ENCODE peak calls at places on chromosomes 3 and 15, in seven cellular contexts. J is sigmoid colon, K is tibial artery, N is brain microvascular endothelial cell, B is transverse colon, O is WERI-Rb-1, P is A549. T is an unnamed sample.

GRCh38 chr15:86690566-86690965 is 610.9 kb downstream of the AGBL1 start:
- DNase-seq in J (no peak), K (no peak), N (no peak), B (no peak), O (no peak), P (no peak), T (no peak)

GRCh38 chr15:68055224-68055705 is 1.1 kb downstream of the PIAS1 start:
- DNase-seq in J (no peak), K (peak), N (peak), B (peak), O (peak), P (peak), T (no peak)

GRCh38 chr15:100114526-100114925 is 227.2 kb downstream of the ADAMTS17 start:
- DNase-seq in J (no peak), K (peak), N (peak), B (no peak), O (no peak), P (no peak), T (no peak)

GRCh38 chr15:52551762-52552161 is 17.1 kb downstream of the ARPP19 start:
- DNase-seq in J (no peak), K (no peak), N (no peak), B (peak), O (no peak), P (no peak), T (no peak)

GRCh38 chr15:59199775-59200465 is 6.7 kb upstream of the LDHAL6B start:
- DNase-seq in J (no peak), K (peak), N (peak), B (no peak), O (no peak), P (peak), T (no peak)

GRCh38 chr3:134656211-134656800 is 5.5 kb upstream of the KY start:
- DNase-seq in J (no peak), K (no peak), N (no peak), B (no peak), O (no peak), P (no peak), T (no peak)

GRCh38 chr3:119240101-119240581 is 537 bp downstream of the B4GALT4 start:
- DNase-seq in J (peak), K (peak), N (no peak), B (peak), O (no peak), P (peak), T (peak)

GRCh38 chr15:29747837-29748417 is 74.3 kb downstream of the TJP1 start:
- DNase-seq in J (no peak), K (no peak), N (no peak), B (no peak), O (no peak), P (peak), T (no peak)

GRCh38 chr3:58464875-58465274 is 27.0 kb upstream of the KCTD6 start:
- DNase-seq in J (no peak), K (no peak), N (no peak), B (no peak), O (no peak), P (no peak), T (no peak)

GRCh38 chr3:57026918-57027317 is 33.5 kb upstream of the SPATA12 start:
- DNase-seq in J (no peak), K (no peak), N (peak), B (no peak), O (no peak), P (peak), T (no peak)

GRCh38 chr3:157199841-157200240 is 39.9 kb upstream of the CCNL1 start:
- DNase-seq in J (no peak), K (no peak), N (no peak), B (no peak), O (no peak), P (no peak), T (no peak)

GRCh38 chr3:32380097-32380496 is 11.6 kb upstream of the CMTM7 start:
- DNase-seq in J (no peak), K (no peak), N (no peak), B (no peak), O (no peak), P (no peak), T (no peak)

GRCh38 chr15:29040367-29040745 is 154.6 kb downstream of the APBA2 start:
- DNase-seq in J (no peak), K (no peak), N (peak), B (no peak), O (peak), P (no peak), T (no peak)

GRCh38 chr3:54830658-54831057 is 97.2 kb downstream of the LRTM1 start:
- DNase-seq in J (no peak), K (no peak), N (peak), B (no peak), O (peak), P (peak), T (no peak)

GRCh38 chr3:138173769-138174420 is 826 bp downstream of the DBR1 start:
- DNase-seq in J (no peak), K (no peak), N (no peak), B (no peak), O (no peak), P (no peak), T (no peak)

GRCh38 chr15:25207369-25207768 is 231.5 kb downstream of the UBE3A start:
- DNase-seq in J (no peak), K (no peak), N (no peak), B (no peak), O (no peak), P (no peak), T (no peak)

GRCh38 chr3:30752961-30753360 is 141.5 kb downstream of the GADL1 start:
- DNase-seq in J (no peak), K (peak), N (peak), B (peak), O (no peak), P (peak), T (no peak)

GRCh38 chr15:40755821-40756220 is 767 bp upstream of the RMDN3 start:
- DNase-seq in J (no peak), K (no peak), N (no peak), B (no peak), O (no peak), P (no peak), T (no peak)

GRCh38 chr15:83842281-83842680 is 188.4 kb downstream of the ADAMTSL3 start:
- DNase-seq in J (no peak), K (no peak), N (no peak), B (no peak), O (no peak), P (no peak), T (no peak)

GRCh38 chr15:63104727-63105126 is 16.9 kb upstream of the LACTB start:
- DNase-seq in J (no peak), K (no peak), N (no peak), B (no peak), O (no peak), P (no peak), T (no peak)

DNA sequence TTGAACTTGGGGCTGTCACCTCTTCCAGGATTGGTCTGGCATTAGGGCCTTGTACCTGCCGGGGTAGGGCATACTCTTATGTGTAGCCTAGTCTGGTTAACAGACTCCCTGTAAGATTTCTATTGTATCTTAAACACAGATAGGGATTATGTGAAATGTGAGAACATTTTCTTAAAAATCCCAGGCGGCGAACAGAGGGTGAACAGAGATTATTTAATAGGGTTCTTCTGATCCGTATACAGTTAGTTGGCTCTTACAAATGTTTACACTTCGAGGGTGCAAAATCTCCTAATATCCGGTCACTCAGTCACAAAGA is 791 bp downstream of the PLCL2 start:
- DNase-seq in J (no peak), K (no peak), N (no peak), B (no peak), O (no peak), P (no peak), T (no peak)
- H3K27ac ChIP-seq in J (peak), K (peak), N (no peak), B (peak), O (peak), P (peak), T (peak)

GRCh38 chr15:98801234-98801561 is 152.9 kb downstream of the IGF1R start:
- DNase-seq in J (no peak), K (no peak), N (no peak), B (no peak), O (no peak), P (no peak), T (no peak)
- H3K27ac ChIP-seq in J (peak), K (no peak), N (no peak), B (peak), O (peak), P (peak), T (peak)

GRCh38 chr3:159896543-159896942 is 92.1 kb upstream of the IL12A start:
- DNase-seq in J (no peak), K (no peak), N (no peak), B (no peak), O (no peak), P (no peak), T (no peak)
- H3K27ac ChIP-seq in J (peak), K (no peak), N (no peak), B (no peak), O (no peak), P (no peak), T (peak)

DNA sequence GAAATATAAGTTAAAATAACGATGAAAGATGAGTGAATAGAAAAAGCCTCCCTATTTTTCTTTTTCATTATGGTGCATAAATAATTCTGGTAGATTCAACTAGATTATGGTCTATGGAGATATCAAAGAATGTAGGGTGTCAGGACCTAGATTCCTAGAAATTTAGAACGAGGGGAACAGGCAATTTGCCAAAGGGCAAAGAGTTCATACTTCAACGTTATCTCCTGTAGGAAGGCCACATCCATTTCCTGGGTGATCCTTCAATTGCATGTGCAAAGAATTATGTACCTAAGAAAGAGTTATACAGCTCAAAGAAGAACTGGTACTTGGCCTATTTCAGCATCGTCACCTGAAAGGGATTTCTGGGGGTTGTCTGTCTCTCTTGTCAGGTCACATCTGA is 351.8 kb downstream of the FOXP1 start:
- DNase-seq in J (no peak), K (no peak), N (no peak), B (no peak), O (no peak), P (no peak), T (no peak)
- H3K27ac ChIP-seq in J (no peak), K (no peak), N (no peak), B (no peak), O (no peak), P (no peak), T (no peak)

DNA sequence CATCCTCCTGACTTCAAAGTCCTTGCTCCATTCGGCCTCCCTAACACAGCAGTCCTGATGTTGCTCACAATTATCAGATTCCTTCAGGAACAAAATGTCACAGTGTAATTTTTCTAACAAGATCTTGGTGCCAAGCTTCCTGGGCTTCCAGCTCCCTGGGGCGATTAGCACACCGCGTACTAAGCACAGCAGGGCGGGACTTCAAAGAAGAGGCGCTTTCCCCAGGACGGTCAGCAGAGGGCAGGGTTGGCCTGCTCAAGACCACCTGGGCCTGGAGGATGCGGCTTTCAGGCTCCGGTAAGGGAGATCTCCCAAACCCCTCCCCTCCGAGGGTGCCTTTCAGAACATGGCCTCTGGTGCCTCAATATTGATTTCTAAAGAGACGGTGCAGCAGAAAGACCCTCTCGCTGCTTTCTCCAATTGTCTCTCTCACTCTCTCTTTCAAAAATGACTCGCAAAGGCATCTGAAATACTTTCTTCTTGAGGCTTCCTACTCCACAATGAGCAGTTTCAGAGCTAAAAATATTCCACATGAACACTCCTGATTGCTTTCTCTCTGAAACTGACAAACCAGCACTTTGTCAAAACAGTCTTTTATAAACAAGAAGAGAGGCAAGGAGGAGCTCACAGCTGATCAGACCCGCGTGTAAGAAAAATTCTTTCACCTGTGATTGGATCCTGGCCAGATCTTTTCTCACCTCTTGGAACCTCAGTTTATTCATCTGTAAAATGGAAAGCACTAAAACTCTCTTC is 154.1 kb downstream of the ADAMTS9 start:
- DNase-seq in J (peak), K (peak), N (peak), B (peak), O (peak), P (peak), T (peak)
- H3K27ac ChIP-seq in J (peak), K (peak), N (no peak), B (peak), O (no peak), P (no peak), T (peak)

DNA sequence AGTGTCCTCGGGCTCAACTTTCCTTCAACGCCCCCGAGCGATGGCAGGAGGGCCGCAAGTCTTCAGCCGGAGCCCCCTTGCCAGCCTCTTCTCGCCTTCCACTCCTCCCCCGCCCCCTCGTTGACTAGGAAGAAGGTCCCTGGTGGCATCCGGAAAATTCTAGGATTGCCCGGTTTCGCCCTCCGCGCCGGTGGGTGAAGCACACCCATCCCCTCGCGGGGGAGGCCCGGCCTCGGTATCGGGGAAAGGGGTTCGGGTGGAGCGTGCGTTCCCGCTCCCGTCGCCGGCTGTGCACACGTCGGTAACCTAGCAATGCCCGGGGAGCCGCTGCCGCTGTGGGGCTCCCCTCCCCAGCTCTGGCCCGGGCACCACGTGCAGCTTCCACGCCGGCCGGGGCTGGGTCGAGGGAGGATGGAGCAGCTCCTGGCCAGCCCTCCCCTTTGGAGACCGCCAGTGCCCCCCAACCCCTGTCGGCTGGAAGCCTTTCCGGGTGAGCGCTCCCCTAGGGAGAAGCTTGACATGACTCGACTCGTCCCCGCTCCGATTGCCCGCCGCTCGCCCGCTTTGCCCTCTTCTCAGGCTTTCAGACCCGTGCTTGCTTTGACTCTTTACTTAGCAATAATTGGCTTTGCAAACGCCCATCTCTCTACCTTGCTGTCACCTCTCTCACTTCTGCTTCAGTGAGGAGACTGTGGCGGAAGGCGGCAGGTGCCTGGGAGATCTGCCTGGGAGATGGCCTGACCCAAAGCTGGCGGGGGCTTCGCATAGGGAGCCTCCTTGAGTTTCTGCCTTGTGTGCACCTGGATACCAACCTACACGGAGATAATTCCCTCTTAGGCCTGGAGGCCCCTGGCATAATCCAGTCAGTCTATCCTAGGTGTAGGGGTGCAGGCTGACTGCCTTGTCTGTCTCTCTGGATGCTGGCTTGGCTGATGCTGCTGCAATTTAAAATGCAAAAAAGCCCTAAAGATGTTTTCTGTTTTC is 1.4 kb downstream of the CACNA1D start:
- DNase-seq in J (peak), K (no peak), N (no peak), B (peak), O (peak), P (no peak), T (no peak)
- H3K27ac ChIP-seq in J (peak), K (no peak), N (no peak), B (no peak), O (no peak), P (peak), T (peak)

GRCh38 chr3:139934557-139935070 is 371 bp upstream of the CLSTN2 start:
- DNase-seq in J (peak), K (peak), N (peak), B (peak), O (peak), P (peak), T (peak)

GRCh38 chr3:139937674-139938279 is 2.8 kb downstream of the CLSTN2 start:
- DNase-seq in J (no peak), K (peak), N (peak), B (no peak), O (peak), P (peak), T (peak)

GRCh38 chr3:139935866-139936817 is 1.2 kb downstream of the CLSTN2 start:
- DNase-seq in J (peak), K (peak), N (peak), B (no peak), O (peak), P (no peak), T (peak)

GRCh38 chr3:139939681-139940190 is 4.8 kb downstream of the CLSTN2 start:
- DNase-seq in J (no peak), K (no peak), N (no peak), B (no peak), O (no peak), P (no peak), T (no peak)

DNA sequence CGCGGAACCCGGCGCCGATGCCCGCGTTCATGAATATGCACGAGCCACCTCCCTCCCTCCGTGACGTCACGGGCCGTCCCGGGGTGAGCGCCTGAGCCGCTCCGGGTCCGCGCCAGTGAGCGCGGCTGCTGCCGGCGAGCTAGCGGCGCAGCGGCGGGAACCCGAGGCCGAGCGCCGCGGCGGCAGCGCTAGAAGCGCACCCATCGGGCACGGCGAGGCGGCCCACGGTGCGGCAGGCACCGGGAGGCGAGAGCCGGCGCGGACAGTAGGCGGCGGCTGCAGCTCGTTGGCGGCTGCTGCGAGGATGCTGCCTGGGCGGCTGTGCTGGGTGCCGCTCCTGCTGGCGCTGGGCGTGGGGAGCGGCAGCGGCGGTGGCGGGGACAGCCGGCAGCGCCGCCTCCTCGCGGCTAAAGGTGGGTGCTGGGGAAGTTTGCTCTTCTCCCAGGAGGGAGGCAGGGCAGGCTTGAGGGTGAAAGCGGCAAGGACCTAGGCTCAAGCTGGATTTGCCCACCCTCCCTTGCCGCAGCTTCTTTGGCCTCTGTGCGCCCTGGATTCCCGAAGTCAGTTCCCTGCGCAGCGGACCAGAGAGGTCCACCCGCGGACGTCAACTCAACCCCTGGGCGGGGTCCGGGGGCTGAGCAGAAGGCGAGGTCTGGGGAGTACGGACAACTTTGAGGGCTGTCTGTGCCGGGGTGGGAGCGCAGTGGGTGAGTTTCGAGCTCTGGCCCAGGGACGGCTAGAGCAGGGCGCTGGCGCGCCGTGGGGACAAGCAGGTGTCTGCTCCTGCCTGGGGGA is at the start of gene CLSTN2:
- DNase-seq in J (peak), K (peak), N (peak), B (peak), O (peak), P (peak), T (peak)
- H3K27ac ChIP-seq in J (peak), K (no peak), N (no peak), B (no peak), O (peak), P (no peak), T (peak)